ENCODE peak calls at places on chromosomes 1 and 21, in six cellular contexts. F is CD4-positive, alpha-beta T cell; P is HCT116; Z is right lobe of liver; O is K562; U is mucosa of descending colon. G is an unnamed sample.
A peak's percentile ranks its signal among the peaks of the same experiment; 100 is the strongest.

GRCh38 chr21:38376235-38376634 is 119.4 kb downstream of the KCNJ15 start:
- DNase-seq in Z (no peak), U (no peak), O (peak; percentile 22), P (no peak), F (no peak), G (no peak)

GRCh38 chr1:29828526-29829447 is 592.5 kb downstream of the PTPRU start:
- DNase-seq in O (no peak), P (no peak), U (no peak), F (no peak), Z (no peak), G (no peak)

GRCh38 chr1:8862528-8862927 is 16.0 kb downstream of the ENO1 start:
- DNase-seq in P (no peak), F (peak; percentile 41), Z (no peak), U (no peak), O (peak; percentile 64), G (no peak)

GRCh38 chr1:16387201-16388185 is 20.5 kb downstream of the SZRD1 start:
- DNase-seq in Z (no peak), O (no peak), F (no peak), U (peak; percentile 12), P (no peak), G (no peak)

GRCh38 chr1:197951617-197952175 is 34.5 kb downstream of the LHX9 start:
- DNase-seq in P (no peak), O (no peak), Z (no peak), F (no peak), U (no peak), G (no peak)

GRCh38 chr1:246837418-246838117 is 94.2 kb downstream of the AHCTF1 start:
- DNase-seq in O (no peak), F (no peak), U (no peak), P (no peak), Z (no peak), G (no peak)

GRCh38 chr1:156616463-156616862 is 2.8 kb upstream of the HAPLN2 start:
- DNase-seq in U (no peak), Z (no peak), O (peak; percentile 91), P (no peak), F (no peak), G (no peak)

GRCh38 chr1:66769512-66770229 is 17.4 kb downstream of the DYNLT5 start:
- DNase-seq in P (no peak), Z (no peak), O (no peak), U (no peak), F (no peak), G (no peak)

GRCh38 chr1:108897865-108898720 is 21.3 kb downstream of the GPSM2 start:
- DNase-seq in O (no peak), U (peak; percentile 66), F (peak; percentile 11), P (peak; percentile 40), Z (no peak), G (no peak)

GRCh38 chr1:202578001-202578500 is 132.2 kb downstream of the SYT2 start:
- DNase-seq in Z (no peak), O (no peak), U (no peak), P (no peak), F (no peak), G (no peak)

GRCh38 chr1:202623075-202623474 is 87.2 kb downstream of the SYT2 start:
- DNase-seq in P (no peak), O (peak; percentile 46), F (no peak), Z (no peak), U (no peak), G (peak; percentile 50)

GRCh38 chr1:185104083-185104482 is 52.7 kb downstream of the TRMT1L start:
- DNase-seq in U (peak; percentile 66), Z (no peak), F (no peak), P (no peak), O (no peak), G (no peak)

GRCh38 chr1:152725261-152725660 is 17.3 kb downstream of the LCE4A start:
- DNase-seq in F (no peak), O (no peak), U (no peak), Z (no peak), P (no peak), G (no peak)
- H3K9me3 ChIP-seq in F (no peaks in the 10 kb centered on the region), O (no peaks in the 10 kb centered on the region), U (no peaks in the 10 kb centered on the region), Z (no peaks in the 10 kb centered on the region), P (no peaks in the 10 kb centered on the region), G (no peaks in the 10 kb centered on the region)

GRCh38 chr1:83637586-83637985 is 361.3 kb downstream of the TTLL7 start:
- DNase-seq in O (no peak), U (no peak), P (no peak), Z (no peak), F (no peak), G (no peak)

GRCh38 chr1:83631836-83632235 is 367.1 kb downstream of the TTLL7 start:
- DNase-seq in O (no peak), F (no peak), Z (no peak), U (no peak), P (no peak), G (no peak)

GRCh38 chr1:83637009-83637408 is 361.9 kb downstream of the TTLL7 start:
- DNase-seq in Z (no peak), F (no peak), P (no peak), O (no peak), U (no peak), G (no peak)

GRCh38 chr1:83627045-83627444 is 371.9 kb downstream of the TTLL7 start:
- DNase-seq in P (no peak), U (no peak), Z (no peak), F (no peak), O (no peak), G (no peak)

GRCh38 chr1:83632906-83633305 is 366.0 kb downstream of the TTLL7 start:
- DNase-seq in Z (no peak), U (no peak), P (no peak), O (no peak), F (no peak), G (no peak)
- H3K9me3 ChIP-seq in Z (no peaks in the 10 kb centered on the region), U (no peaks in the 10 kb centered on the region), P (no peaks in the 10 kb centered on the region), O (no peaks in the 10 kb centered on the region), F (no peaks in the 10 kb centered on the region), G (no peaks in the 10 kb centered on the region)

GRCh38 chr21:10430007-10430406 is 91.4 kb upstream of the TPTE start:
- DNase-seq in P (no peak), Z (no peak), F (no peak), O (peak; percentile 27), U (no peak), G (no peak)

DNA sequence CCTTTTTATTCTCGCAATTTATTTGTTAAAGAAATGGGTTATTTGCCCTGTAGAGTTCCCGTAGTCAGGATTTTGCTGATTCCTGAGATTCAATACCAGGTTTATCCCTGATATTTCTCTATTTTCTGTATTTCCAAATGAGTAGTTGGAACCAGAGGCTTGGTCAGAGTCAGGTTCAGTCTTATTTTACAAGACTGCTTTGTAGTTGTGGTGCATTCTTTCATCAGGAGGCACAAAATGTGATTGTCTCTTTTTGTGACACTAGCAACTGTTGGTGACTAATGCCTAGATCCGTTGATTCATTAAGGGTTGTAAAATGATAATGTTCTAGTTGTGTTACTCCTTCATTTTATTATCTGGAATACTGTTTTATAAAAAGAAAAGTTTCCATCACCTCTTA is 95.5 kb upstream of the TPTE start:
- DNase-seq in P (no peak), Z (no peak), O (peak; percentile 18), F (no peak), U (no peak), G (no peak)
- H3K9me3 ChIP-seq in P (peaks cover 56% of the 10 kb centered on the region), Z (no peaks in the 10 kb centered on the region), O (no peaks in the 10 kb centered on the region), F (peaks cover 23% of the 10 kb centered on the region), U (peaks cover 79% of the 10 kb centered on the region), G (peaks cover 4% of the 10 kb centered on the region)

DNA sequence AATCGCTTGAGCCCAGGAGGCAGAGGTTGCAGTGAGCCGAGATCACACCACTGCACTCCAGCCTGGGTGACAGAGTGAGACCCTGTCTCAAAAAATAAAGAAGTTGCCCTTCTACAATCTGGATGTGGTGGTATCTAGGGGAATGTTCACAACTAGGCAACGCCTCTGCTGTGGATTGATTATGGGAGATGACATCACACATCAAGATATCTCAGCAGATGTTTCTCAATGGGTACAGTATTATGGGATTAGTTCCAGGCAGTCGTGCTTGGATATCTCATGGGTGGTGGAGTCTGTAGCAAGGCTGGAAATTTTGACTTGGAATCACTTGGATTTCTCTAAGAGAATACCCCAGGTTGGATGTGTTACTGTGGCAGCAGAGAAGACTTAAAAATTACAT is 7.7 kb downstream of the IFNAR2 start:
- DNase-seq in F (no peak), Z (no peak), U (no peak), O (no peak), P (no peak), G (no peak)
- H3K9me3 ChIP-seq in F (no peaks in the 10 kb centered on the region), Z (no peaks in the 10 kb centered on the region), U (no peaks in the 10 kb centered on the region), O (no peaks in the 10 kb centered on the region), P (no peaks in the 10 kb centered on the region), G (no peaks in the 10 kb centered on the region)

GRCh38 chr21:24910591-24910990 is 696.7 kb downstream of the MRPL39 start:
- DNase-seq in O (no peak), F (no peak), P (no peak), U (no peak), Z (no peak), G (no peak)
- H3K9me3 ChIP-seq in O (no peaks in the 10 kb centered on the region), F (no peaks in the 10 kb centered on the region), P (peaks cover 27% of the 10 kb centered on the region), U (no peaks in the 10 kb centered on the region), Z (no peaks in the 10 kb centered on the region), G (no peaks in the 10 kb centered on the region)

GRCh38 chr1:167456500-167456899 is 61.8 kb downstream of the CD247 start:
- DNase-seq in O (no peak), P (no peak), Z (no peak), U (no peak), F (no peak), G (no peak)
- H3K9me3 ChIP-seq in O (no peaks in the 10 kb centered on the region), P (no peaks in the 10 kb centered on the region), Z (no peaks in the 10 kb centered on the region), U (no peaks in the 10 kb centered on the region), F (no peaks in the 10 kb centered on the region), G (no peaks in the 10 kb centered on the region)

GRCh38 chr21:25300632-25301031 is 306.6 kb downstream of the MRPL39 start:
- DNase-seq in O (no peak), Z (no peak), U (no peak), P (no peak), F (no peak), G (no peak)
- H3K9me3 ChIP-seq in O (no peaks in the 10 kb centered on the region), Z (no peaks in the 10 kb centered on the region), U (no peaks in the 10 kb centered on the region), P (peaks cover 23% of the 10 kb centered on the region), F (no peaks in the 10 kb centered on the region), G (no peaks in the 10 kb centered on the region)

GRCh38 chr1:152479792-152480595 is 30.6 kb upstream of the LCE5A start:
- DNase-seq in F (peak; percentile 46), P (peak; percentile 63), O (peak; percentile 68), U (peak; percentile 70), Z (no peak), G (no peak)

DNA sequence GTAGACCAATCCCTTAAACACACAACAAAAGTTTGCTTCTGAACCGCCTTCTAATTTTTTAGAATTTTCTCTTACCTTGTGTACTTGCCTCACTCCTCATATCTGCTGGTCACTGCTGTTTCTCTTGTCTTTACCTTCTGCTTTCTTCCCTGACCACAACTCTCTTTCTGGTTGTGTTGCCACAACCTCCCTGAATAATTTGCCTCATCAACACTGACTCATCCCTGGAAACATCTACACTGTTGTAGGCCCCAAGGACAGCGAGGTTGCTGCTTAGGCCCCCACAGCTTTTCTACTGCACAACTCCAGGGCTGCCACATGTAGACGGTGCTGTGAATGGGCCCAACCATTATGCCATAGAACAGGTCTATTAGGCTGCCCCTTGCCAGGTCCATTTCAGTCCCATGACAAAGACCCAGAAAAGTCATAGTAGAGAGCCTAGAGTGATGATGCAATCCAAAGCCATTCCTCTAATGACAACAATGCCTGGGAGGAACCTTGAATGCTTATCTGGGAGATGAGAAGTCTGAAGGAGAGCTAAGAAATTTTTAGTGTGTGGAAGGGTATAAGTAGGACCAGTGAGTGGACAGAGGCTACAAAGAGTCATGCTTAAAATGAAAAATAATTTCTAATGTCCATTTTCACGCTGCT is 36.6 kb upstream of the LCE5A start:
- DNase-seq in O (no peak), U (no peak), F (no peak), Z (no peak), P (no peak), G (no peak)
- H3K9me3 ChIP-seq in O (no peaks in the 10 kb centered on the region), U (peaks cover 14% of the 10 kb centered on the region), F (peaks cover 25% of the 10 kb centered on the region), Z (peaks cover 6% of the 10 kb centered on the region), P (peaks cover 11% of the 10 kb centered on the region), G (peaks cover 10% of the 10 kb centered on the region)